ENCODE peak calls at places on chromosomes 16 and 17, in ten cellular contexts. One of them, this sample, is unnamed.

GRCh38 chr16:57531253-57531575 is 5.2 kb downstream of the CCDC102A start:
- DNase-seq in nephron progenitor cell: no peak
- DNase-seq in adrenal gland: no peak
- DNase-seq in mesothelial cell of epicardium: no peak
- DNase-seq in CD4-positive, alpha-beta T cell: no peak
- DNase-seq in stomach: no peak
- DNase-seq in neural progenitor cell: no peak
- DNase-seq in AG09319: no peak
- DNase-seq in GM10248: peak; percentile 6
- DNase-seq in heart left ventricle: no peak
- DNase-seq in this sample: no peak

GRCh38 chr17:28669918-28670317 is 7.9 kb downstream of the SUPT6H start:
- DNase-seq in nephron progenitor cell: no peak
- DNase-seq in adrenal gland: no peak
- DNase-seq in mesothelial cell of epicardium: no peak
- DNase-seq in CD4-positive, alpha-beta T cell: no peak
- DNase-seq in stomach: no peak
- DNase-seq in neural progenitor cell: no peak
- DNase-seq in AG09319: no peak
- DNase-seq in GM10248: no peak
- DNase-seq in heart left ventricle: no peak
- DNase-seq in this sample: no peak

GRCh38 chr16:57648125-57648524 is 19.7 kb downstream of the ADGRG1 start:
- DNase-seq in nephron progenitor cell: no peak
- DNase-seq in adrenal gland: no peak
- DNase-seq in mesothelial cell of epicardium: no peak
- DNase-seq in CD4-positive, alpha-beta T cell: no peak
- DNase-seq in stomach: no peak
- DNase-seq in neural progenitor cell: no peak
- DNase-seq in AG09319: no peak
- DNase-seq in GM10248: no peak
- DNase-seq in heart left ventricle: no peak
- DNase-seq in this sample: no peak

GRCh38 chr16:4684030-4684715 is 9.2 kb upstream of the NUDT16L1 start:
- DNase-seq in nephron progenitor cell: no peak
- DNase-seq in adrenal gland: no peak
- DNase-seq in mesothelial cell of epicardium: no peak
- DNase-seq in CD4-positive, alpha-beta T cell: no peak
- DNase-seq in stomach: no peak
- DNase-seq in neural progenitor cell: no peak
- DNase-seq in AG09319: no peak
- DNase-seq in GM10248: no peak
- DNase-seq in heart left ventricle: peak; percentile 27
- DNase-seq in this sample: no peak

GRCh38 chr16:84358601-84359295 is 9.6 kb upstream of the ATP2C2 start:
- DNase-seq in nephron progenitor cell: no peak
- DNase-seq in adrenal gland: no peak
- DNase-seq in mesothelial cell of epicardium: no peak
- DNase-seq in CD4-positive, alpha-beta T cell: no peak
- DNase-seq in stomach: no peak
- DNase-seq in neural progenitor cell: no peak
- DNase-seq in AG09319: no peak
- DNase-seq in GM10248: no peak
- DNase-seq in heart left ventricle: no peak
- DNase-seq in this sample: no peak

GRCh38 chr16:59567496-59567895 is 833.4 kb upstream of the GOT2 start:
- DNase-seq in nephron progenitor cell: no peak
- DNase-seq in adrenal gland: no peak
- DNase-seq in mesothelial cell of epicardium: no peak
- DNase-seq in CD4-positive, alpha-beta T cell: no peak
- DNase-seq in stomach: no peak
- DNase-seq in neural progenitor cell: peak; percentile 6
- DNase-seq in AG09319: no peak
- DNase-seq in GM10248: no peak
- DNase-seq in heart left ventricle: no peak
- DNase-seq in this sample: no peak

GRCh38 chr17:74362811-74363498 is 1.3 kb upstream of the BTBD17 start:
- DNase-seq in nephron progenitor cell: no peak
- DNase-seq in adrenal gland: no peak
- DNase-seq in mesothelial cell of epicardium: no peak
- DNase-seq in CD4-positive, alpha-beta T cell: no peak
- DNase-seq in stomach: no peak
- DNase-seq in neural progenitor cell: no peak
- DNase-seq in AG09319: no peak
- DNase-seq in GM10248: no peak
- DNase-seq in heart left ventricle: no peak
- DNase-seq in this sample: no peak

GRCh38 chr16:57893217-57893558 is 77.7 kb downstream of the CNGB1 start:
- DNase-seq in nephron progenitor cell: no peak
- DNase-seq in adrenal gland: no peak
- DNase-seq in mesothelial cell of epicardium: no peak
- DNase-seq in CD4-positive, alpha-beta T cell: no peak
- DNase-seq in stomach: no peak
- DNase-seq in neural progenitor cell: no peak
- DNase-seq in AG09319: no peak
- DNase-seq in GM10248: no peak
- DNase-seq in heart left ventricle: no peak
- DNase-seq in this sample: no peak

GRCh38 chr16:21197115-21197514 is 14.3 kb downstream of the ZP2 start:
- DNase-seq in nephron progenitor cell: no peak
- DNase-seq in adrenal gland: no peak
- DNase-seq in mesothelial cell of epicardium: no peak
- DNase-seq in CD4-positive, alpha-beta T cell: no peak
- DNase-seq in stomach: no peak
- DNase-seq in neural progenitor cell: no peak
- DNase-seq in AG09319: no peak
- DNase-seq in GM10248: no peak
- DNase-seq in heart left ventricle: no peak
- DNase-seq in this sample: no peak

GRCh38 chr16:21203155-21203797 is 8.1 kb downstream of the ZP2 start:
- DNase-seq in nephron progenitor cell: no peak
- DNase-seq in adrenal gland: no peak
- DNase-seq in mesothelial cell of epicardium: no peak
- DNase-seq in CD4-positive, alpha-beta T cell: no peak
- DNase-seq in stomach: no peak
- DNase-seq in neural progenitor cell: no peak
- DNase-seq in AG09319: no peak
- DNase-seq in GM10248: no peak
- DNase-seq in heart left ventricle: no peak
- DNase-seq in this sample: no peak

GRCh38 chr16:21194771-21195301 is 16.5 kb downstream of the ZP2 start:
- DNase-seq in nephron progenitor cell: no peak
- DNase-seq in adrenal gland: no peak
- DNase-seq in mesothelial cell of epicardium: no peak
- DNase-seq in CD4-positive, alpha-beta T cell: no peak
- DNase-seq in stomach: no peak
- DNase-seq in neural progenitor cell: no peak
- DNase-seq in AG09319: no peak
- DNase-seq in GM10248: peak; percentile 17
- DNase-seq in heart left ventricle: no peak
- DNase-seq in this sample: no peak

GRCh38 chr16:21197621-21198020 is 13.8 kb downstream of the ZP2 start:
- DNase-seq in nephron progenitor cell: no peak
- DNase-seq in adrenal gland: no peak
- DNase-seq in mesothelial cell of epicardium: no peak
- DNase-seq in CD4-positive, alpha-beta T cell: no peak
- DNase-seq in stomach: no peak
- DNase-seq in neural progenitor cell: no peak
- DNase-seq in AG09319: no peak
- DNase-seq in GM10248: no peak
- DNase-seq in heart left ventricle: no peak
- DNase-seq in this sample: no peak

DNA sequence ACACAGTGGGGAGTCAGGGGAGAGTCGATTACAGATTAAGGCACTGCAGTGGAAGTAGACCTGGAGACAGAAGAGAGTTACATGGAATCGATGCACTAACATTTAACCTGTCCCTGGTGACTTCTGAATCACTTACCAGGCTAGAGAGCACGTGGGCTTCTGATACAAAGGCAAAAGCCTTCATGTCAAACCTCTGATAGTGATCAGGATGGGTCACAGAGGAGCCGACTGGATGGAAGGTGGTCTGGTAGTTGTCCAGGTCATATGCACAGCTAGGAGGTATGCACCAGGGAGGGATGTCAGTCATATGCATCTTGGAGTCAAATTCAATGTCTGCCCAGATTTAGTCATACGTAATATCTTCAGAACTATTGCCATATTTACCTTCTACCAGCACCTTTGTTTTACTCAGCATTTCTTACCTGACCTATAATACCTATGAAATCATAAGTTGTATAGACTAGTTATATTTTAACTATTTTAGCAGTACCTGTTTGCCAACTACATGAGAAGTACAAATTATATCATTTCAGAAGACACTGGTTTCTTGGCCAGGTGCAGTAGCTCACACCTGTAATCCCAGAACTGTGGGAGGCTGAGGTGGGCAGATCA is 11.7 kb downstream of the ZP2 start:
- DNase-seq in nephron progenitor cell: no peak
- DNase-seq in adrenal gland: no peak
- DNase-seq in mesothelial cell of epicardium: no peak
- DNase-seq in CD4-positive, alpha-beta T cell: no peak
- DNase-seq in stomach: no peak
- DNase-seq in neural progenitor cell: no peak
- DNase-seq in AG09319: no peak
- DNase-seq in GM10248: no peak
- DNase-seq in heart left ventricle: no peak
- DNase-seq in this sample: no peak
- TF ChIP-seq CTCF in nephron progenitor cell: no peak
- TF ChIP-seq CTCF in adrenal gland: no peak
- TF ChIP-seq CTCF in mesothelial cell of epicardium: no peak
- TF ChIP-seq CTCF in CD4-positive, alpha-beta T cell: no peak
- TF ChIP-seq CTCF in stomach: no peak
- TF ChIP-seq CTCF in neural progenitor cell: no peak
- TF ChIP-seq CTCF in AG09319: no peak
- TF ChIP-seq CTCF in GM10248: no peak
- TF ChIP-seq CTCF in heart left ventricle: no peak
- TF ChIP-seq CTCF in this sample: no peak

DNA sequence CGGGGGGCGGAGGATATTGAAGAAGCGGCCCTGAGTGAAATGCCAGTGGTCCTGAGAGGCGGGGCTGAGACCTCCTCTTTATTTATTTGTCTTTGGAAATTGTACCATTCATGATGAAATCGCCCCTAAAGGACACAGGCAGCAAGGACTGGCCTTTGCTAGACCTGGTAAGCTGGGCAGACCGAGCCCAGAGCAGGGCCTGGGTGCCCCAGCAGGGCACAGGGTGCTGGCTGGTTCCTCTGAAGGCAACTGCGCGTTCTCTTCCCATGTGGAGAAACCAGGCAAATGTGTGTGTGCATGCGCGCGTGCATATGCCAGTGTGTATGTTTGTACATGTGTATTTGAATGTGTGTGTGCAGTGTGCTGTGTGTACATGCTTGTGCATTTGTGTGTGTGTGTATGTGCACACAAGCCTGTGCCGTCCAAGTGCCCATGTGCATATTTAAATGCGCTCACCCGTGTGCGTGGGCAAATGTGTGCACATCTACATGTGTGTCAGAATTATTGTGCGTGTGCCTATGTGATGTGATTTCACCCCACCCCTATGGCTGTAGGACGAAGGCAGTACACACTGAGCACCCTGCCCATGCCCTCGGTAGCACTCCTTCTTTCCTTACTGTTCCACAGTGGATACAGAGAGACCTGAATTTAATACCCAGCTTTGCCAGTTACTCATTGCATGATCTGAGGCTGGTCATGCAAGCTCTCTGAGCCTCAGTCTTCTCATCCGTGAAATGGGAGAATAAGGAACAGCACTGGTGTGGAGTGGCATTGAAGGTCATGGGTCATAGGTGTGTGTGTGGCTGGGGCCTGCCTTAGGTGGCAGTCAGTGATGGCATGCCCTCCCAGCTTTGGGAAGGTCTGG is 105.2 kb downstream of the CMIP start:
- DNase-seq in nephron progenitor cell: no peak
- DNase-seq in adrenal gland: no peak
- DNase-seq in mesothelial cell of epicardium: no peak
- DNase-seq in CD4-positive, alpha-beta T cell: no peak
- DNase-seq in stomach: no peak
- DNase-seq in neural progenitor cell: no peak
- DNase-seq in AG09319: no peak
- DNase-seq in GM10248: no peak
- DNase-seq in heart left ventricle: peak; percentile 4
- DNase-seq in this sample: no peak
- TF ChIP-seq CTCF in nephron progenitor cell: no peak
- TF ChIP-seq CTCF in adrenal gland: no peak
- TF ChIP-seq CTCF in mesothelial cell of epicardium: no peak
- TF ChIP-seq CTCF in CD4-positive, alpha-beta T cell: no peak
- TF ChIP-seq CTCF in stomach: no peak
- TF ChIP-seq CTCF in neural progenitor cell: no peak
- TF ChIP-seq CTCF in AG09319: no peak
- TF ChIP-seq CTCF in GM10248: no peak
- TF ChIP-seq CTCF in heart left ventricle: no peak
- TF ChIP-seq CTCF in this sample: no peak

DNA sequence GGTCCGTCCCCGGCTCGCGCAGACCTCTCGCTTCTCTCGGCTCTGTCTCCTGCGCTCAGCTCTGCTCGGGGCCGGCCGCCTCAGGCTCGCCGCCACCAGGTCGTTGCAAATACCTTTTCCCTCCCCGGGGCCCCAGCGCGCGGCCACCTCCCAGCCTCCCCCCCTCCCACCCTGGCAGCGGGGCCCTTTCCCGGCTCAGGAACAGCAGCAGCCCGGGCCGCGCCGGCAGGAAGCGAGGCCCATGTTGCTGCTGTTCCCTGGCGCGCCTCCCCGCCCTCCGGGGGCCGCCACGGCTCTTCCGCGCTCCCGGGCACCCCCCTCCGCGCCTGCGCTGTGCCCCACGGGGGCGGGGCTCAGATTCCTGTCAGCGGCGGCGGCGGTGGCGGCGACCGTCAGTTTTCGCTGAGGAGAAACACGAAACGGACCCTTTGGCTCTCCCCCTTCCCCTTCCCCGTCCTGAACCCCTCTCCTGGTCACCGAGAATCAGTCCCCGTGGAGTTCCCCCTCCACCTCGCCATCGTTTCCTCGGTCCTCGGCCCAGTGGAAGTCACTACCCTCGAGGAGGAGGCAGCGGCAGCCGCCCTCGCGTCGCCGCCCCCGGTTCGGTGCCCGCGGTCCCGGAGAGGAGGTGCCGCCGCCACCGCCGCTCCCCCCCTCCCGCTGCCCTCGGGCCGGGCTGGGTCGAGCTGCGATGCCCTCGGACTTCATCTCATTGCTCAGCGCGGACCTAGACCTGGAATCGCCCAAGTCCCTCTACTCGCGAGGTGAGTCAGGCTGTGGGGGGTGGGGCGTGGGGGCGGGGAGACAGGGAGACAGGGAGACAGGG is at the start of gene NFAT5:
- DNase-seq in nephron progenitor cell: peak; percentile 92
- DNase-seq in adrenal gland: peak; percentile 88
- DNase-seq in mesothelial cell of epicardium: peak; percentile 91
- DNase-seq in CD4-positive, alpha-beta T cell: peak; percentile 71
- DNase-seq in stomach: peak; percentile 92
- DNase-seq in neural progenitor cell: peak; percentile 95
- DNase-seq in AG09319: peak; percentile 65
- DNase-seq in GM10248: peak; percentile 84
- DNase-seq in heart left ventricle: peak; percentile 91
- DNase-seq in this sample: peak; percentile 81
- TF ChIP-seq CTCF in nephron progenitor cell: no peak
- TF ChIP-seq CTCF in adrenal gland: no peak
- TF ChIP-seq CTCF in mesothelial cell of epicardium: no peak
- TF ChIP-seq CTCF in CD4-positive, alpha-beta T cell: no peak
- TF ChIP-seq CTCF in stomach: no peak
- TF ChIP-seq CTCF in neural progenitor cell: peak; percentile 24
- TF ChIP-seq CTCF in AG09319: no peak
- TF ChIP-seq CTCF in GM10248: no peak
- TF ChIP-seq CTCF in heart left ventricle: no peak
- TF ChIP-seq CTCF in this sample: no peak

DNA sequence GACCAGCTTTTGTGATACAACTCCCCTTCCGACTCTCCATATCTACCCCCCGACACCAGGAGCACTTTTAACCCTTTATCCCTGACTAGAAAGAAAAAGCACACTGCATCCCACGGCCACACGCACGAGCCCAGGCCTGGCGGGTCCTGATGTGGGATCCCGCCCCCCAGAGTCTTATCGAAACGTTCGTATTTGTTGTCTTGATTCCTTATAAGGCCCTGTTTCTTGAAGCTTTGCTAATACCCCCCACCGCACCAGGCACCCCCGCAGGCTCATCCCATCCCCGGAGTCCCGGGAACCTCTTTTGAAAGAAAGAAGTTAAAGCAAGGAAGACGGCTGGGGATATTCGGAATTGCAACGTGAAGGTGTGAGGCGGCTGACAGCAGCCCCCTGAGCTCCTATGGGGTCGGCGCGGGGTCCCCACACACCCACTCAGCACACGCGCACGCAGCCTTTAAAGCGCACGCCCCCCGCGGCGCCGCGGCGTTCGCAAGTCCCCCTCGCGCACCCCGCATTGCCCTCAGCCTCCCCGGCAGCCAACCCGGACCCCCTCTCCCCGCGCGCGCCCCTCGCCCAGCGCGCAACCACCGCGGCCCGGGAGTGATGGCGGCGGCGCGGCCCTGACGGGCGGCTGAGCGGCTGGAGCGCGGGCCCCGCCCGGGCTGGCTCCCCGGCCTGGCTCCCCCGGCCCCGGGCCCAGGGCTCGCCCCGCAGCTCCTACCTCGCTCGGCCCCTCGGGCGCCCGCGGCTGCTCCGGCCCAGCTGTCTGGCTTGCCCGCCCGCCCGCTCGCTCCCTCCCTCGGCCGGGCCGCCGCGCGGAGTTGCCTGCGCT is 448 bp downstream of the STAT5B start:
- DNase-seq in nephron progenitor cell: no peak
- DNase-seq in adrenal gland: peak; percentile 24
- DNase-seq in mesothelial cell of epicardium: no peak
- DNase-seq in CD4-positive, alpha-beta T cell: peak; percentile 33
- DNase-seq in stomach: no peak
- DNase-seq in neural progenitor cell: peak; percentile 67
- DNase-seq in AG09319: no peak
- DNase-seq in GM10248: no peak
- DNase-seq in heart left ventricle: peak; percentile 42
- DNase-seq in this sample: no peak
- TF ChIP-seq CTCF in nephron progenitor cell: no peak
- TF ChIP-seq CTCF in adrenal gland: no peak
- TF ChIP-seq CTCF in mesothelial cell of epicardium: no peak
- TF ChIP-seq CTCF in CD4-positive, alpha-beta T cell: no peak
- TF ChIP-seq CTCF in stomach: no peak
- TF ChIP-seq CTCF in neural progenitor cell: peak; percentile 6
- TF ChIP-seq CTCF in AG09319: no peak
- TF ChIP-seq CTCF in GM10248: no peak
- TF ChIP-seq CTCF in heart left ventricle: no peak
- TF ChIP-seq CTCF in this sample: no peak